ENCODE peak calls at places on chromosome 11, in six cellular contexts. W is H1, K is IMR-90, H is A549, G is body of pancreas, L is prostate gland. Q is an unnamed sample.

GRCh38 chr11:120133216-120134105 is 4.5 kb downstream of the TRIM29 start:
- DNase-seq in W (no peak), K (no peak), H (no peak), G (no peak), L (no peak), Q (peak)

GRCh38 chr11:24357620-24358386 is 139.1 kb upstream of the LUZP2 start:
- DNase-seq in W (no peak), K (no peak), H (no peak), G (no peak), L (no peak), Q (no peak)

GRCh38 chr11:12785901-12786300 is 111.7 kb downstream of the TEAD1 start:
- DNase-seq in W (no peak), K (no peak), H (no peak), G (peak), L (no peak), Q (no peak)

GRCh38 chr11:95378789-95379188 is 147.8 kb upstream of the SESN3 start:
- DNase-seq in W (no peak), K (no peak), H (no peak), G (no peak), L (no peak), Q (no peak)

GRCh38 chr11:84396521-84396920 is 1110.4 kb upstream of the CCDC90B start:
- DNase-seq in W (no peak), K (no peak), H (no peak), G (no peak), L (no peak), Q (no peak)

GRCh38 chr11:28346721-28347120 is 238.5 kb downstream of the METTL15 start:
- DNase-seq in W (no peak), K (no peak), H (no peak), G (no peak), L (no peak), Q (no peak)

GRCh38 chr11:57311109-57311936 is 13.4 kb downstream of the TNKS1BP1 start:
- DNase-seq in W (peak), K (peak), H (peak), G (peak), L (peak), Q (peak)

GRCh38 chr11:78372114-78372768 is 45.4 kb downstream of the GAB2 start:
- DNase-seq in W (no peak), K (no peak), H (no peak), G (no peak), L (no peak), Q (no peak)

GRCh38 chr11:125923012-125923579 is 18.8 kb downstream of the DDX25 start:
- DNase-seq in W (peak), K (peak), H (peak), G (peak), L (peak), Q (peak)

GRCh38 chr11:47896199-47896598 is 48.0 kb upstream of the NUP160 start:
- DNase-seq in W (no peak), K (no peak), H (no peak), G (no peak), L (no peak), Q (no peak)

GRCh38 chr11:2209370-2209801 is 37.8 kb upstream of the TH start:
- DNase-seq in W (no peak), K (no peak), H (no peak), G (no peak), L (no peak), Q (no peak)

GRCh38 chr11:68855205-68855978 is 13.7 kb upstream of the CPT1A start:
- DNase-seq in W (no peak), K (peak), H (no peak), G (peak), L (peak), Q (peak)

GRCh38 chr11:2449548-2450320 is 4.9 kb downstream of the KCNQ1 start:
- DNase-seq in W (no peak), K (no peak), H (no peak), G (no peak), L (no peak), Q (no peak)

GRCh38 chr11:14549891-14550290 is 29.7 kb upstream of the PSMA1 start:
- DNase-seq in W (no peak), K (no peak), H (no peak), G (no peak), L (no peak), Q (no peak)

GRCh38 chr11:126312903-126313460 is 9.1 kb downstream of the DCPS start:
- DNase-seq in W (no peak), K (no peak), H (no peak), G (no peak), L (no peak), Q (no peak)

GRCh38 chr11:102957953-102958352 is 2.4 kb upstream of the MMP13 start:
- DNase-seq in W (no peak), K (no peak), H (no peak), G (no peak), L (no peak), Q (no peak)

GRCh38 chr11:107719557-107720304 is 7.9 kb upstream of the SLN start:
- DNase-seq in W (no peak), K (no peak), H (no peak), G (no peak), L (no peak), Q (no peak)

GRCh38 chr11:11659567-11660341 is 37.9 kb upstream of the GALNT18 start:
- DNase-seq in W (no peak), K (no peak), H (peak), G (no peak), L (no peak), Q (no peak)

GRCh38 chr11:123477205-123477907 is 47.3 kb downstream of the GRAMD1B start:
- DNase-seq in W (no peak), K (no peak), H (no peak), G (no peak), L (no peak), Q (no peak)

GRCh38 chr11:59182457-59183151 is 10.7 kb downstream of the DTX4 start:
- DNase-seq in W (no peak), K (no peak), H (no peak), G (peak), L (no peak), Q (no peak)

GRCh38 chr11:2554338-2555240 is 109.8 kb downstream of the KCNQ1 start:
- DNase-seq in W (no peak), K (no peak), H (no peak), G (no peak), L (no peak), Q (peak)

GRCh38 chr11:107801641-107802040 is 56.9 kb downstream of the SLC35F2 start:
- DNase-seq in W (no peak), K (no peak), H (no peak), G (no peak), L (no peak), Q (no peak)

DNA sequence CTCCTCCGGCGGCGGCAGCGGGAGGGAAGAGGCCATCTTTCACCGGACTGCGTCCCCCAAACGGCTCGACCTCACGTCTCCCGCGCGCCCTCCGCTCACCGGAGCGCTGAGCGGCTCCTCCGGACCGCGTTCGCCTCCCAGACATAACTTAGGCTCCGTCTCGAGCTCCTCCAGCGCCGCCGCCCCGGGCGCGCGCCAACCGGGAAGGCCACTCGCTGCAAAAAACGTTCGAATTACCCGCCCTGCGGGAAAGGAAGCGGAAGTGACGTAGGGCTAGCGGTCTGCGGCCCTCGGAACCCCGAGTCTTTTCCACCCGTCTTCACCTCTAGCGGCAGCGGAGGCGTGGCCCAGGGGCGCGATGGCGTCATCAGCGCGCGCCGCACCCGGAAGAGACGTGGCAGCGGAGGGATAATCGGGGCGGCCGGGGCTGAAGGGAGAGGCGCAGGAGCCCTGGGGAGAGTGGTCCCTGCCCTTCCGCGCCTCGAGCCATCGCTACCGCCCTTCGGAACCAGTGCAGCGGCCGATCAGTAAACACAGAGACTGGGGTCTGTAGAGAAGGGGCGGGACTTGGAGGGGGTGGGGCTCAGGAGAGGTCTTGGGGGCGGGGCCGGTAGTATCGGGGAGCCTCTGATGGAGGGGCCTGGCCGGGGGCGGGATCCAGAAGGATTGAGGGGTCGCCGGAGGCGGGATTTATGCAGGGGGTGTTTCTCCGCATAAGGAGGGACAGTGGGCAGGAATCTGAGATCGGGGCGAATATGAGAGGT is at the start of the genes CDCA5 and ZFPL1:
- DNase-seq in W (peak), K (peak), H (peak), G (peak), L (peak), Q (peak)
- TF ChIP-seq POLR2A in W (peak), K (peak), H (peak), G (peak), L (peak), Q (peak)

GRCh38 chr11:128238521-128239222 is 348.7 kb downstream of the ETS1 start:
- DNase-seq in W (no peak), K (no peak), H (no peak), G (no peak), L (no peak), Q (no peak)

GRCh38 chr11:128235446-128235845 is 351.9 kb downstream of the ETS1 start:
- DNase-seq in W (no peak), K (no peak), H (no peak), G (no peak), L (no peak), Q (no peak)

GRCh38 chr11:128239224-128239790 is 348.1 kb downstream of the ETS1 start:
- DNase-seq in W (no peak), K (no peak), H (no peak), G (no peak), L (no peak), Q (no peak)

GRCh38 chr11:128236506-128237498 is 350.6 kb downstream of the ETS1 start:
- DNase-seq in W (no peak), K (no peak), H (no peak), G (no peak), L (no peak), Q (no peak)

GRCh38 chr11:128235958-128236357 is 351.4 kb downstream of the ETS1 start:
- DNase-seq in W (no peak), K (no peak), H (no peak), G (no peak), L (no peak), Q (no peak)
- H3K27ac ChIP-seq in W (no peak), K (no peak), H (no peak), G (no peak), L (no peak), Q (no peak)

DNA sequence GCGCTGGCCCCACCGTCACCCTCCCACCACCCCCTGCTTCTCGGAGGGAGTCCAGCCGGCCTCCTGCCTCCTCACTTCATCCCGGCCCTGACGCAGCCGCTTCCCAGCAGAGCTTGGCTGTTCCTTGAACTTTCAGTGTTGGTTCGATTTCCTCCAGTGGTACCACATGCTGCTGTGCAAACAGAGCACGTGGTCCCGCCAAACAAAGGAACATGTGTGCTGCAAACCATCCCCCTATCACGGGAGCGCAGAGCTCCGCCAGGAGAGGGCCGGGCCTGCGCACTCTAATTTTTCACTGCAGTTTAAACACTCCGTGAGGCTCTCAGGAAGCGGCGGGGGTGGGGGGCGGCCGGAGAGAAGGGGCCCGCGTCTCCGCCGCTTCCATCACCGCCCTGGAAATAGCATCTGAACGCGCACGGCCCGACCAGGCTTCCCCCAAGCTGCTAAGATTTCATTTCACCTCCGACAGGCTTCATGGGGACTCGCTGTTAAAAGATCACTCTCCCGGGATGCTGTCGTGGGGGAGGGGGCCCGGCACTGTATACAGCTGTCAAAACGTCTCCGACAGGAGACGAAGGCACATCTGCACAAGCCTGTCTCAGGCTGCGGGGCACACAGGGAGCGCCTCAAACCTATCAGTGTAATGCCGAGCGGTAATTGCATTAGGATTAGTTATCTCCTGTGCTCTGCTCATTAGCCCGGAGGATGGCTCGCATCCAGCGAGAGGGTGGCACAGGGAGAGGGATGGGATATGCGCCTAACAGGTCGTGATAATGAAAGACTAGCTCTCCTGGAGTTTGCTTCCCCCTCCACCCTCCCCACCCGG is 269.9 kb upstream of the SORL1-AS1 start:
- DNase-seq in W (peak), K (peak), H (no peak), G (peak), L (peak), Q (peak)
- TF ChIP-seq POLR2A in W (peak), K (no peak), H (no peak), G (peak), L (no peak), Q (peak)

GRCh38 chr11:43925932-43926505 is 16.4 kb upstream of the C11orf96 start:
- DNase-seq in W (no peak), K (no peak), H (no peak), G (no peak), L (no peak), Q (no peak)
- H3K27ac ChIP-seq in W (no peak), K (no peak), H (no peak), G (no peak), L (peak), Q (peak)

GRCh38 chr11:111977141-111978027 is 40.2 kb downstream of the DIXDC1 start:
- DNase-seq in W (no peak), K (no peak), H (no peak), G (peak), L (peak), Q (peak)
- TF ChIP-seq POLR2A in W (no peak), K (no peak), H (no peak), G (peak), L (peak), Q (no peak)

DNA sequence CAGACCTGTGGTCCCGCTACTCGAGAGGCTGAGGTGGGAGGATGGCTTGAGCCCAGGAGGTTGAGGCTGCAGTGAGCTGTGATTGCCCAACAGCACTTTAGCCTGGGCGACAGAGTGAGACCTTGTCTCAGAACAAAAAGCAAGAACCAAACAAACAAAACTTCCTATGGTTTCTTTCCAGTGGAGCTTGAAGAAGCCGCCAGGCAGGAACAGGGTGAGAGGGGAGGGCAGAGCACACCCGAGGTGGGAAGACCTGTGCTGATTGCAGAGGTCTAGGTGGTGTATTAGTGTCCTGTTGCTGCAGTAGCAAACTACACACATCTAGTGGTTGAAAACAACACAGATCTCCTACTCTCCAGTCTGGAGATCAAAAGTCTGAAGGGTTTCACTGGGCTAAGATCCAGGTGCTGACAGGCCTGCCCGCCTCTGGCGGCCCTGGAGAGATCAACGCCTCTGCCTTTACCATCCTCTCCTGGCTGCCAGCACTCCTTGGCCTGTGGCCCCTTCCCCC is 10.5 kb downstream of the ARHGEF17 start:
- DNase-seq in W (no peak), K (no peak), H (no peak), G (no peak), L (no peak), Q (no peak)
- H3K27ac ChIP-seq in W (no peak), K (peak), H (no peak), G (no peak), L (peak), Q (peak)

DNA sequence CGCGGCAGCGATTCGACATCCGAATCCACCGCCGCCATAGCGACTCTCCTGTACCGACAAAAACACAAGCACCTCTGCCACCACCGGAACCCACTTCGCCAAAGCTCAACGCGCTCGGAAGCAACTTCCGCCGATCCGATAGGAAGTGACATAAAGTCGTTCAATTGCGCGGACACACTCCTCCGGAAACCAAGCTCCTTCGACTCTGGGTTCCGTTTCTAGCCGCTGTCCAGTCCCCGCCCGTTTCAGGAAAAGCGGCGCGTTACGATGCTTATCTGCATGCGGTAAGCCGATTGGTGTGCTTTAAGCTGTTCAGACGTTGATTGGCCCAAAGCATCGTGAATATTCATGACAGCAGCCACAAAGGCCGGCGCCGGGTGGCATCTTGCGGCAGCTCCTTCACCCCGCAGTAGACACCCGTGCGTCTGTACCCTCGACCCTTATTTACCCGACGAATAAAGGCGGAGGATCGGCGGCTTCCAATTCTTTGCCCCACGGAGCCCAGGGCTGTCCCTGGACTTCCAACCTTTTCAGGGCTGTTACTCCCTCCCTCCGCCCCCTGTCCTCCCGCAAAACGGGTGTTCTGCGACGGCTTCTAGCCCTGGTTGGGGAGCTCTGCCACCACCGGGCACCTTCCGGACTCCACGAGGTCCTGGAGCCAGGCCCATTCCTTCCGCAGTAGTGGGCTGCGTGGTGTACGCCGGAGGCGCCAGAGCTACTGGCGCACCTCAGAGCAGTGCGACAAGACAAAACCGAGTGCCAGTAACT is at the start of gene TUT1:
- DNase-seq in W (peak), K (peak), H (peak), G (peak), L (peak), Q (peak)
- TF ChIP-seq POLR2A in W (peak), K (peak), H (peak), G (peak), L (peak), Q (peak)

GRCh38 chr11:70387564-70387963 is 10.8 kb upstream of the CTTN start:
- DNase-seq in W (no peak), K (no peak), H (no peak), G (no peak), L (no peak), Q (no peak)

GRCh38 chr11:70383664-70384395 is 14.5 kb upstream of the CTTN start:
- DNase-seq in W (no peak), K (no peak), H (no peak), G (no peak), L (no peak), Q (no peak)

GRCh38 chr11:70381350-70381749 is 17.0 kb upstream of the CTTN start:
- DNase-seq in W (no peak), K (no peak), H (no peak), G (no peak), L (no peak), Q (no peak)

GRCh38 chr11:70381872-70382842 is 16.2 kb upstream of the CTTN start:
- DNase-seq in W (no peak), K (peak), H (peak), G (no peak), L (no peak), Q (no peak)

DNA sequence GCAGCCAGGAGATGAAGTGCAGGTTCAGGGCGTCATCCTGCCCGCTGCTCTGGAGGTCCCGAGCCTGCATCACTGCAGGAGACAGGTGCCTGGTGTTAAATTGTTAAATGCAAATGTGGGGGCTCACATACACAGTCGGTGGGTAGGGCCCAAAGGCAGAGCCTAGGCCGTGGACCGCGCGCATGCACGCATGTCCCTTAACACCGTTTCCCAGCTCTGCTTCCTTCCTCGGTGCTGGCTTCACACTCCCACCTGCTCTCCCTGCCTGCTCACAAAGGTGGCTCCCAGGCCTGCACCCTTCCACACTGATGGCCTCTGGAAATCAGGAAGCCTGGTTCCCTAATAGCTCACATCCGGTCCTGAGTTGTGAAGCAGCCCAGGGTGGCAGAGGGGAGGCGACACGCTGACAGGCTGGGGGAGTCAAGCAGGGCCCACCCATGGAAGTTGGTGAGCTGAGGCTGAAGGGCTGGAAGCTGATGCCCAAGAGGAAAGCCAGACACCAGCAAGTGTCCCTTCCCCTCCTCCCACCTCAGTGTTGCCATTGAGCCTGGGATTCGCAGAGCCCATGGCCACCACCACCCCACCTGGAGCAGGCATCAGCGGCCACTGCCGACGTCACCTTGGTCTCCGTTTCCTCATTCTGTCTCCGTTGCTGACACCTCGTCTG is 13.7 kb upstream of the CTTN start:
- DNase-seq in W (no peak), K (no peak), H (no peak), G (no peak), L (no peak), Q (no peak)
- H3K27ac ChIP-seq in W (no peak), K (peak), H (no peak), G (no peak), L (no peak), Q (no peak)

GRCh38 chr11:134878785-134879184 is 466.7 kb upstream of the B3GAT1 start:
- DNase-seq in W (no peak), K (no peak), H (no peak), G (no peak), L (no peak), Q (no peak)
- TF ChIP-seq POLR2A in W (no peak), K (no peak), H (no peak), G (no peak), L (no peak), Q (no peak)

Q was measured in ovary.